ENCODE peak calls at places on chromosomes 13 and 19, in five cellular contexts. J, Y, G, E and I are unnamed samples.

GRCh38 chr19:12834976-12835757 is 788 bp upstream of the RTBDN start:
- DNase-seq in G (no peak), E (no peak), J (no peak), Y (peak), I (no peak)

GRCh38 chr13:73248711-73249580 is 190.1 kb downstream of the KLF5 start:
- DNase-seq in J (no peak), E (no peak), Y (peak), G (no peak), I (no peak)

GRCh38 chr13:113413898-113414282 is 39.4 kb downstream of the ADPRHL1 start:
- DNase-seq in J (no peak), G (no peak), Y (no peak), E (no peak), I (no peak)

GRCh38 chr13:46962286-46962941 is 65.6 kb upstream of the HTR2A start:
- DNase-seq in Y (peak), G (no peak), E (no peak), J (no peak), I (no peak)

GRCh38 chr19:3849092-3849491 is 19.7 kb downstream of the ZFR2 start:
- DNase-seq in E (no peak), G (peak), J (no peak), Y (peak), I (no peak)

GRCh38 chr19:3785938-3786824 is at the start of gene MATK:
- DNase-seq in Y (peak), E (no peak), G (no peak), J (no peak), I (no peak)

GRCh38 chr19:7874080-7874856 is at the start of gene PRR36:
- DNase-seq in G (no peak), J (peak), Y (peak), E (no peak), I (no peak)

GRCh38 chr19:7506385-7507328 is 9.2 kb upstream of the ZNF358 start:
- DNase-seq in G (peak), Y (peak), J (no peak), E (no peak), I (peak)

GRCh38 chr19:916645-917322 is 349 bp upstream of the KISS1R start:
- DNase-seq in J (no peak), G (no peak), E (no peak), Y (peak), I (no peak)

GRCh38 chr13:33483471-33483870 is 197.9 kb upstream of the STARD13 start:
- DNase-seq in Y (no peak), E (no peak), G (no peak), J (no peak), I (no peak)

GRCh38 chr19:10339380-10339960 is at the start of gene ICAM3:
- DNase-seq in E (no peak), J (no peak), G (peak), Y (no peak), I (no peak)

GRCh38 chr13:71513414-71514063 is 353.5 kb downstream of the DACH1 start:
- DNase-seq in E (no peak), Y (no peak), G (no peak), J (no peak), I (no peak)

GRCh38 chr19:29104605-29105241 is 108.2 kb downstream of the UQCRFS1 start:
- DNase-seq in Y (no peak), E (no peak), J (no peak), G (no peak), I (no peak)

GRCh38 chr13:44188257-44188656 is 185.4 kb upstream of the SERP2 start:
- DNase-seq in J (no peak), E (no peak), G (no peak), Y (no peak), I (no peak)

GRCh38 chr19:34555447-34555846 is 73.9 kb downstream of the WTIP start:
- DNase-seq in J (no peak), G (no peak), Y (peak), E (no peak), I (no peak)

GRCh38 chr13:49759503-49759902 is 33.0 kb downstream of the KPNA3 start:
- DNase-seq in G (peak), J (no peak), Y (no peak), E (no peak), I (no peak)

GRCh38 chr13:48891586-48891985 is 84.1 kb upstream of the FNDC3A start:
- DNase-seq in G (no peak), E (no peak), J (no peak), Y (no peak), I (no peak)

GRCh38 chr19:1082165-1082927 is 12.8 kb downstream of the POLR2E start:
- DNase-seq in G (peak), E (no peak), J (no peak), Y (peak), I (no peak)

GRCh38 chr19:41114132-41114531 is at the start of gene CYP2F1:
- DNase-seq in Y (no peak), G (no peak), J (no peak), E (no peak), I (no peak)

GRCh38 chr13:109872864-109873263 is 86.5 kb upstream of the IRS2 start:
- DNase-seq in E (no peak), Y (no peak), J (no peak), G (no peak), I (no peak)

GRCh38 chr19:38317104-38317612 is 1.4 kb upstream of the YIF1B start:
- DNase-seq in G (peak), J (no peak), E (no peak), Y (no peak), I (no peak)

GRCh38 chr19:3986260-3987041 is 1.2 kb upstream of the EEF2 start:
- DNase-seq in E (no peak), J (peak), Y (peak), G (peak), I (peak)

GRCh38 chr19:42273407-42274064 is 4.5 kb downstream of the CIC start:
- DNase-seq in E (no peak), J (no peak), Y (no peak), G (no peak), I (no peak)

GRCh38 chr13:47211106-47211505 is 314.3 kb upstream of the HTR2A start:
- DNase-seq in E (no peak), G (no peak), J (no peak), Y (peak), I (no peak)

GRCh38 chr19:12783849-12784393 is 7.4 kb upstream of the JUNB start:
- DNase-seq in Y (no peak), J (no peak), G (no peak), E (peak), I (no peak)